ENCODE peak calls at places on chromosomes 12 and 14, in four cellular contexts. L is AG04450, V is tibial artery, P is prostate gland. C is an unnamed sample.

GRCh38 chr14:56414231-56414630 is 165.4 kb upstream of the TMEM260 start:
- DNase-seq in L (no peak), V (no peak), P (no peak), C (no peak)

GRCh38 chr14:68230941-68231717 is 411.6 kb downstream of the RAD51B start:
- DNase-seq in L (no peak), V (no peak), P (no peak), C (no peak)

GRCh38 chr14:61498811-61499210 is 177.4 kb downstream of the PRKCH start:
- DNase-seq in L (peak), V (no peak), P (no peak), C (peak)

GRCh38 chr12:62983594-62983993 is 48.6 kb upstream of the PPM1H start:
- DNase-seq in L (no peak), V (no peak), P (no peak), C (no peak)

GRCh38 chr12:51592034-51592705 is 1.1 kb downstream of the SCN8A start:
- DNase-seq in L (peak), V (no peak), P (no peak), C (peak)

GRCh38 chr12:125214289-125214688 is 149.1 kb downstream of the AACS start:
- DNase-seq in L (no peak), V (no peak), P (no peak), C (no peak)

GRCh38 chr12:131009595-131010270 is 56.0 kb downstream of the ADGRD1 start:
- DNase-seq in L (no peak), V (no peak), P (no peak), C (no peak)

GRCh38 chr14:89503458-89503996 is 86.5 kb upstream of the FOXN3 start:
- DNase-seq in L (no peak), V (no peak), P (no peak), C (no peak)

GRCh38 chr12:61891632-61892031 is 368.6 kb upstream of the USP15 start:
- DNase-seq in L (no peak), V (no peak), P (no peak), C (no peak)

GRCh38 chr12:131441638-131442336 is 269.1 kb upstream of the SFSWAP start:
- DNase-seq in L (no peak), V (no peak), P (no peak), C (no peak)

GRCh38 chr14:91997492-91997891 is 42.4 kb downstream of the TRIP11 start:
- DNase-seq in L (no peak), V (no peak), P (no peak), C (no peak)

GRCh38 chr14:104940526-104941150 is 16.0 kb downstream of the PLD4 start:
- DNase-seq in L (no peak), V (no peak), P (no peak), C (no peak)

GRCh38 chr12:26787125-26787495 is 45.9 kb downstream of the ITPR2 start:
- DNase-seq in L (no peak), V (no peak), P (no peak), C (no peak)

GRCh38 chr14:68619805-68620574 is 172.9 kb downstream of the ZFP36L1 start:
- DNase-seq in L (no peak), V (no peak), P (no peak), C (no peak)

GRCh38 chr12:82357845-82358199 is 365 bp downstream of the CCDC59 start:
- DNase-seq in L (no peak), V (no peak), P (no peak), C (no peak)

GRCh38 chr12:124359671-124360581 is 65.0 kb downstream of the RFLNA start:
- DNase-seq in L (no peak), V (peak), P (peak), C (no peak)

GRCh38 chr14:102568115-102568614 is 24.3 kb upstream of the RCOR1 start:
- DNase-seq in L (no peak), V (no peak), P (no peak), C (no peak)

GRCh38 chr12:93243689-93244513 is 133.8 kb upstream of the NUDT4 start:
- DNase-seq in L (peak), V (peak), P (peak), C (peak)

GRCh38 chr12:133234971-133235370 is 706 bp downstream of the ANHX start:
- DNase-seq in L (no peak), V (no peak), P (no peak), C (no peak)

GRCh38 chr14:21543426-21544350 is 17.5 kb upstream of the SALL2 start:
- DNase-seq in L (no peak), V (no peak), P (no peak), C (no peak)

GRCh38 chr14:56487090-56487667 is 92.4 kb upstream of the TMEM260 start:
- DNase-seq in L (no peak), V (no peak), P (no peak), C (no peak)

DNA sequence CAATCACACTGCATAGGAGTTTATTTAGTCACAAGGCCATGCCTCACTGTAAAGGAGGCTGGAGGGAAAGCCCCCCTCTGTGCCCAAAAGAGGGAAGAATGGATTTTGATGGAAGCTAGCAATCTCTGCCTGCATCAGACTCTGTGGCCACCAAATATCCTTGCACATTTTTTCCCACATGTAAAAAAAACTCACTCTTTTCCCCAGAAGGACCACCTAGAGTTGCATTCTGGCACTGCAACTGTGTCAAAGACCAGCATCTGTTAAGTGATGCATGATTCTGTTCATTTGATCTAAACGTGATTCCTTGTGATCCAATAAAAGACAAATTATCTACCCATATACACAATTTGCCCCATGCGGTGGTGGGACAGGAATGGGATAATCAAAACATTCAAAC is 8.0 kb downstream of the RHOJ start:
- DNase-seq in L (no peak), V (no peak), P (no peak), C (no peak)
- TF ChIP-seq CTCF in L (peak), V (no peak), P (no peak), C (no peak)

GRCh38 chr14:93543766-93544165 is 113.0 kb downstream of the UNC79 start:
- DNase-seq in L (no peak), V (no peak), P (no peak), C (peak)
- TF ChIP-seq CTCF in L (peak), V (no peak), P (no peak), C (peak)

GRCh38 chr12:20376984-20377383 is 8.6 kb downstream of the PDE3A start:
- DNase-seq in L (no peak), V (no peak), P (no peak), C (no peak)
- TF ChIP-seq CTCF in L (peak), V (peak), P (no peak), C (peak)

DNA sequence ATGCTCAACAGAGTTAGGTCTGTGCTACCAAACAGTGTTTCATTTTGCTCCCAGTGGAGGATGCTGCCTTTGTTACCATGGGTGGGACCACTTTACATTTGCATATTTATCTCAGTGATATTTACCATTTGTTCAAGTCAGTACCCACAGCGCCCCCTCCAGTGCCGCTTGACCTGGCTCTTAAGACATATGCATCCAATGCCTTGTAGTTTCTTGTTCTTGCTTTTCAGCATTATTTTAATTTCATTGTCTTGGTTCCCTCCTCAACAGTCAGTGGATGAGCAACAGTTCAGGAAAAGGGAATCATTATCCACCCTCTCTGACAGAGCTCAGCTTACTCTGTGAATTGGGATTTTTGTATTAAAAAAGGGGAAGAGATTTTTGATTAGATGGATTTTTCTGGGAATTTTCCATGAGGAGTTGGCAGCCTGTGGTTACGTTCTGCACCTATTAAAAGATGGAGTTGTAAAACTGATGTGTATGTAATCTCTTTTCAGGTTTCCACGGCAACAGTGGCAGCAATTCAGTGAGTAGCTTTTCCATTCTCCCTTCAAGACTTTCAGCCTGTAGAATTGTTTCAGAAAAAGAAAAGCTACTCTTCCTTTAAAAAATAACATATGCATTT is 240.5 kb upstream of the DAAM1 start:
- DNase-seq in L (no peak), V (no peak), P (no peak), C (no peak)
- TF ChIP-seq CTCF in L (no peak), V (no peak), P (no peak), C (no peak)

GRCh38 chr12:49902399-49903350 is 1.0 kb downstream of the FAIM2 start:
- DNase-seq in L (no peak), V (no peak), P (no peak), C (no peak)
- TF ChIP-seq CTCF in L (no peak), V (no peak), P (no peak), C (no peak)

GRCh38 chr14:106586098-106586704 is 1059.8 kb downstream of the TMEM121 start:
- DNase-seq in L (no peak), V (no peak), P (no peak), C (no peak)
- TF ChIP-seq CTCF in L (no peak), V (no peak), P (no peak), C (peak)